ENCODE peak calls at places on chromosome 20, in seven cellular contexts. K is tibial artery, B is kidney epithelial cell, W is MM.1S, I is PC-9, R is brain microvascular endothelial cell, C is heart right ventricle. M is an unnamed sample. For H3K27me3, the result is how much of the 10 kb centered on the place peaks cover.

GRCh38 chr20:13464702-13465101 is 174.0 kb downstream of the TASP1 start:
- DNase-seq in C (no peak), R (peak), B (no peak), W (no peak), I (no peak), K (no peak), M (no peak)

GRCh38 chr20:53901064-53901463 is 169.3 kb downstream of the BCAS1 start:
- DNase-seq in K (no peak), R (peak), I (peak), C (no peak), B (peak), W (no peak), M (peak)

GRCh38 chr20:32017711-32018251 is 7.5 kb downstream of the CCM2L start:
- DNase-seq in R (no peak), W (peak), B (no peak), K (no peak), C (no peak), I (peak), M (no peak)

GRCh38 chr20:45174434-45175364 is at the start of gene PI3:
- DNase-seq in K (no peak), B (peak), W (no peak), R (no peak), C (no peak), I (peak), M (no peak)

GRCh38 chr20:43590036-43590391 is 723 bp upstream of the IFT52 start:
- DNase-seq in C (peak), K (no peak), R (no peak), I (no peak), W (no peak), B (no peak), M (no peak)

GRCh38 chr20:9332783-9333482 is 181.5 kb upstream of the LAMP5 start:
- DNase-seq in R (no peak), W (no peak), B (no peak), K (no peak), I (no peak), C (no peak), M (no peak)

GRCh38 chr20:38874460-38875169 is 51.6 kb upstream of the FAM83D start:
- DNase-seq in R (no peak), B (no peak), K (no peak), C (no peak), I (peak), W (peak), M (no peak)

GRCh38 chr20:17758010-17758409 is 58.2 kb downstream of the BANF2 start:
- DNase-seq in R (no peak), C (no peak), W (no peak), I (no peak), K (no peak), B (no peak), M (no peak)

GRCh38 chr20:62816879-62817873 is at the start of gene COL9A3:
- DNase-seq in C (no peak), R (no peak), B (no peak), W (no peak), K (no peak), I (no peak), M (no peak)
- H3K4me3 ChIP-seq in C (peak), R (no peak), B (peak), W (no peak), K (peak), I (no peak), M (peak)

GRCh38 chr20:37757550-37757949 is 63.7 kb downstream of the CTNNBL1 start:
- DNase-seq in C (no peak), I (no peak), R (no peak), W (no peak), K (no peak), B (no peak), M (no peak)
- TF ChIP-seq CTCF in C (peak), I (no peak), R (peak), W (no peak), K (no peak), B (no peak), M (no peak)

DNA sequence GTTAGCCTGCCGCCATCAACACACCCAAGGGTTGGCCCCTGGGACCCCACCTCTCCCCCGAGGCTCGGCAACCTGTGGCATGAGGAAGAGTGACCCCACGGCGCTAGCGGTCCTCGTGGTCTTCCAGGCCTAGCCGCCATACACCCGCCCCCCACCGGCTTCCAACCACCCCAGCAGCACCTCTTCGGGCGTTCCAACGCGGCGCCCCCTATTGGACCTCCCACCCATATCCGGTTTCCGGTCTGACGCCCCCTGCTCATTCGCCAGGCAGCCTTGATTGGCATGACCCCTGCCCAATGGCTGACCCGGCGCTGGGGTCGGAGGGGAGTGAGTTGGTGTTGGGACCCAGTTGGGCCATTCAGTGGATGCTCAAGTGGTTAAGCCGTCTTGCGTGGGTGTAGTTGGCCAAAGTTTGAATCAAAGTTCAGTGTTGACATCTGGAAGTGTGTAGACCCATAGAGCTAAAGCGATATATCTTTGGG is at the start of gene GNAS-AS1:
- DNase-seq in K (no peak), B (peak), W (peak), R (peak), I (peak), C (peak), M (no peak)
- H3K27me3 ChIP-seq in K (half or more), B (under half), W (half or more), R (under half), I (under half), C (half or more), M (under half)

DNA sequence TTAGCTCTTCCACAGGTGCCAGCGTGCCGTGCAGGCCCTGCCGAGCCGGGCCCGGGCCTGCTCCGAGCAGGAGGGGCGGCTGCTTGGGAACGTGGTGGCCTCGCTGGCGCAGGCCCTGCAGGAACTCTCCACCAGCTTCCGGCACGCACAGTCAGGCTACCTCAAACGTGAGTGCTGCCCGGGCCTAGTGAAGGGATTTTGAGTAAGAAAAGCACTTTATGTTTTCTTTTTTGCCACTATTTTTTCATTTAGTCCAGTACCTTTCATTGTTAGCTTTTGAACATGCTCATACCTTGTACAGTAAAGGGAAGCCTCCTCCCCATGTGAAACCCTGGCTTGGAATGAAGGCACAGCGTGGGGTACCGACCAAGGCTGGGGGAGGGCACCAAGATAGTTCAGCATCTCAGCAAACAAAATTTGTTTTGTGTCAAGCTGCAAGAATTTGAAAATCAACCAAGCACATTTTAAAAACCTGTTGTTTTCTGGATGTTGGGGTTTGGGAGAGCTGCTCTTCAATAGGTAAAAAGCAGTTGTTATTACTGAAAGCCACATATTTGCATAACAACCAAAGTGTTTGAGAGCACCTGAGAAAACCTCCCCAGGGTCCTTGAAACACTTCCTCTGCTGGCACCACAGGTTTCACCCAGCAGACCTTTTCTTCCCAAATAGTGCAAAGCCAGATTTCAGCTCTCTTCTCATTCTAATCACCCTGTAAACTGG is 18.4 kb downstream of the STX16 start:
- DNase-seq in K (no peak), W (peak), R (no peak), B (no peak), C (no peak), I (no peak), M (no peak)
- H3K4me3 ChIP-seq in K (no peak), W (peak), R (no peak), B (no peak), C (no peak), I (no peak), M (no peak)

GRCh38 chr20:34753706-34754461 is 49.7 kb downstream of the TP53INP2 start:
- DNase-seq in C (no peak), K (no peak), B (no peak), I (no peak), R (no peak), W (no peak), M (no peak)
- TF ChIP-seq CTCF in C (peak), K (no peak), B (no peak), I (no peak), R (no peak), W (no peak), M (no peak)

M was measured in BJ.